ENCODE peak calls at places on chromosomes 3 and 15, in four cellular contexts. G, H, Q and L are unnamed samples.

GRCh38 chr3:124707667-124708066 is 22.6 kb upstream of the UMPS start:
- DNase-seq in G (no peak), H (no peak), Q (no peak), L (no peak)

GRCh38 chr15:70474367-70474681 is 289.0 kb downstream of the UACA start:
- DNase-seq in G (no peak), H (no peak), Q (no peak), L (no peak)

GRCh38 chr3:192902481-192903023 is 15.1 kb downstream of the MB21D2 start:
- DNase-seq in G (no peak), H (no peak), Q (no peak), L (no peak)

GRCh38 chr15:63902671-63903035 is 68.9 kb upstream of the HERC1 start:
- DNase-seq in G (no peak), H (peak; percentile 35), Q (no peak), L (no peak)

GRCh38 chr3:161415506-161416231 is 44.4 kb upstream of the SPTSSB start:
- DNase-seq in G (no peak), H (no peak), Q (no peak), L (peak; percentile 62)

GRCh38 chr3:31695280-31696008 is 162.7 kb downstream of the STT3B start:
- DNase-seq in G (no peak), H (no peak), Q (no peak), L (no peak)

GRCh38 chr3:188067932-188068331 is 86.0 kb upstream of the LPP start:
- DNase-seq in G (no peak), H (no peak), Q (no peak), L (no peak)

GRCh38 chr15:99987119-99987506 is 253.9 kb upstream of the LYSMD4 start:
- DNase-seq in G (no peak), H (no peak), Q (no peak), L (no peak)

GRCh38 chr3:123841476-123842238 is 42.5 kb downstream of the MYLK start:
- DNase-seq in G (no peak), H (no peak), Q (no peak), L (no peak)

GRCh38 chr15:23472678-23473077 is 25.6 kb upstream of the GOLGA6L2 start:
- DNase-seq in G (no peak), H (no peak), Q (no peak), L (peak; percentile 8)

GRCh38 chr3:141782386-141782932 is 19.3 kb downstream of the GRK7 start:
- DNase-seq in G (no peak), H (no peak), Q (no peak), L (no peak)

GRCh38 chr3:181103605-181104004 is 114.1 kb upstream of the DNAJC19 start:
- DNase-seq in G (peak; percentile 13), H (peak; percentile 13), Q (no peak), L (peak; percentile 16)

GRCh38 chr3:10417849-10418248 is 87.5 kb downstream of the ATP2B2 start:
- DNase-seq in G (peak; percentile 44), H (peak; percentile 38), Q (no peak), L (peak; percentile 54)

GRCh38 chr15:34437687-34438086 is at the start of gene GOLGA8A:
- DNase-seq in G (peak; percentile 89), H (peak; percentile 26), Q (peak; percentile 74), L (no peak)

GRCh38 chr3:169147246-169148008 is 516.1 kb downstream of the MECOM start:
- DNase-seq in G (peak; percentile 81), H (no peak), Q (no peak), L (peak; percentile 46)

GRCh38 chr3:154795046-154795445 is 285.1 kb upstream of the MME start:
- DNase-seq in G (no peak), H (no peak), Q (no peak), L (no peak)

GRCh38 chr3:122957707-122958210 is 69.8 kb downstream of the SEMA5B start:
- DNase-seq in G (no peak), H (no peak), Q (no peak), L (no peak)

GRCh38 chr15:59350421-59350732 is 22.3 kb downstream of the MYO1E start:
- DNase-seq in G (no peak), H (no peak), Q (no peak), L (no peak)

GRCh38 chr3:143078883-143079282 is 40.7 kb upstream of the CHST2 start:
- DNase-seq in G (no peak), H (no peak), Q (no peak), L (no peak)

GRCh38 chr15:73985101-73985873 is 6.8 kb downstream of the STOML1 start:
- DNase-seq in G (no peak), H (no peak), Q (no peak), L (no peak)

GRCh38 chr3:4656059-4656458 is 162.9 kb downstream of the ITPR1 start:
- DNase-seq in G (peak; percentile 72), H (peak; percentile 30), Q (no peak), L (peak; percentile 62)

GRCh38 chr15:65110676-65111292 is 4.2 kb downstream of the UBAP1L start:
- DNase-seq in G (peak; percentile 27), H (no peak), Q (no peak), L (no peak)

GRCh38 chr3:56421205-56421604 is 47.1 kb downstream of the ERC2 start:
- DNase-seq in G (no peak), H (no peak), Q (no peak), L (no peak)

DNA sequence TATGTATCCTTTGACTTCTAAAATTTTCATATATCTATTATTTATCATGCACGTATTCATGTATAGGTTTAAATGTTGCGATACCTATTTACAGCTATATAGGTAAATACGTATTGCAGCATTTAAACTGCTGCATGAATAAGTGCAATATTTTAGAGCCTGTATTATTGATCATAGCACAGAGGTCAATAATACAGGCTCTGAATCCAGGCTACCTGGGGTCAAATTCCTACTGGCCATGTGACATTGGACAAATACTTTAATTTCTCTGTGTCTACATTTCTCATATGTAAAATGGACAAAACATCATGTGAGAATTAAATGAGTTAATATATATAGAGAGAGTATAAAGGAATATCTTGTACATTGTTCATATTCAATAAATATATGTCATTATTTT is 352.9 kb upstream of the ROBO2 start:
- DNase-seq in G (no peak), H (no peak), Q (no peak), L (no peak)
- TF ChIP-seq POLR2AphosphoS2 in G (no peak), H (no peak), Q (no peak), L (no peak)

GRCh38 chr3:108441081-108441507 is 69.3 kb downstream of the MYH15 start:
- DNase-seq in G (no peak), H (no peak), Q (no peak), L (no peak)
- TF ChIP-seq RFX5 in G (no peak), H (no peak), Q (no peak), L (no peak)

GRCh38 chr3:106329505-106329904 is 460.7 kb upstream of the CBLB start:
- DNase-seq in G (no peak), H (no peak), Q (no peak), L (no peak)

GRCh38 chr3:106333911-106334618 is 465.3 kb upstream of the CBLB start:
- DNase-seq in G (no peak), H (no peak), Q (no peak), L (no peak)

GRCh38 chr3:106332135-106332534 is 463.3 kb upstream of the CBLB start:
- DNase-seq in G (no peak), H (no peak), Q (no peak), L (no peak)

GRCh38 chr3:106331636-106332035 is 462.8 kb upstream of the CBLB start:
- DNase-seq in G (no peak), H (no peak), Q (no peak), L (no peak)

GRCh38 chr3:106332884-106333283 is 464.1 kb upstream of the CBLB start:
- DNase-seq in G (no peak), H (no peak), Q (peak; percentile 37), L (peak; percentile 21)
- TF ChIP-seq POLR2AphosphoS2 in G (no peak), H (no peak), Q (no peak), L (no peak)

DNA sequence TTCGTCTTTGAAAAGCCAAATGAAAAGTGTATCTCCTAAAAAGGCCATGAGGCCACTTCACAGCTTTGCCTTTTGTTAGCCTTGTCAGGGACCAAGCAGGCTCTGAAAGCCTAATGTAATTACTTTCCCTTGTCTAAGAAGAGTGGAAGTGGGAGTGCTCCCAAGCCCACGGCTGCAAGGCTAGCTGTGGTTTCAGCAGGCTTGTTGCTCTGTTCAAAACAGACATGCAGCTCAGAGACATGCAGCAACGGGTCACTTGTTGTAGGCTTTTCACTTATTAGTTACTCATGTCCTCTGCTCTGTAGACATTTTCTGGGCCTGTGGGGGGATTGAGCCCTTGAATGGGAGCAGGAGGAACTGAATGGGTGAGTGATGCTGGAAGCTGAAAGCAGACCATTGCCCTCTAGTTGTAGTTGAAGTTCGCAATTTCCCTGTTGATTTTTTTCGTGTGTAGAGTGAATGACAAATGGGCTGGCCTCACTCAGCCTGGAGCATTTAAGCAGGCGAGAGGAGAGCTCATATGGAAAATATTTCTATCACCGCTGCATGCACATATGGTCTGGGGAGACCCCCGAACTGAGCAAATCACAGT is 261.9 kb upstream of the NR2E3 start:
- DNase-seq in G (no peak), H (no peak), Q (no peak), L (no peak)
- TF ChIP-seq RFX5 in G (no peak), H (no peak), Q (no peak), L (no peak)

GRCh38 chr3:49647741-49648140 is 26.4 kb upstream of the APEH start:
- DNase-seq in G (no peak), H (no peak), Q (no peak), L (no peak)
- TF ChIP-seq POLR2AphosphoS2 in G (no peak), H (no peak), Q (no peak), L (no peak)

GRCh38 chr3:82002993-82003642 is 241.7 kb upstream of the GBE1 start:
- DNase-seq in G (no peak), H (no peak), Q (no peak), L (no peak)

GRCh38 chr3:81998139-81998755 is 236.8 kb upstream of the GBE1 start:
- DNase-seq in G (no peak), H (no peak), Q (no peak), L (no peak)

GRCh38 chr3:82000350-82000749 is 238.9 kb upstream of the GBE1 start:
- DNase-seq in G (no peak), H (no peak), Q (no peak), L (no peak)

GRCh38 chr3:82001276-82001953 is 240.0 kb upstream of the GBE1 start:
- DNase-seq in G (no peak), H (no peak), Q (no peak), L (no peak)

DNA sequence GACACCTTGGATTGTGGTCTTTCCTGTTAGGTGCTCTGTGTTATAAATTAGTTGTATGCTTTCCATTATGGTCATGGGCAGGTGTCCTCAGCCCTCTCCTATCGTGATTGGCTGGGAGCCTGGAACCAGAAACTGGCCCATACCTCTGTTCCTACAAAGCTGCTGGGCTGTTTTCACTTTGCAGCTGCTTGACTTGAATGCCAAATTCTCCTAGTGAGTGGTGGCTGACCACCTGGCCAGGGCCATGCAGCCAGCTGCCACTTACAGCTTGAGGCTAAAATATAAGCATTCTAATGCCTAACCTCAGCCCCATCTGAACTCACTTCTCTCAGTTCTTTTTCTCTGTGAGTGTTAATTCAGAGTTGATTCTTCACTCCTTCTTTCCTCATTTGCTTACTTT is 239.3 kb upstream of the GBE1 start:
- DNase-seq in G (no peak), H (no peak), Q (no peak), L (no peak)
- TF ChIP-seq RFX5 in G (no peak), H (no peak), Q (no peak), L (no peak)